ENCODE peak calls at places on chromosomes 7 and 10, in nine cellular contexts. One of them, this sample, is unnamed.

GRCh38 chr7:1694551-1694950 is 24.5 kb downstream of the ELFN1 start:
- DNase-seq in lower leg skin: no peak
- DNase-seq in HS-5: no peak
- DNase-seq in psoas muscle: peak
- DNase-seq in stimulated activated naive CD8-positive, alpha-beta T cell treated with anti-CD3 and anti-CD28 coated beads, Interleukin-15, Interleukin-2, amounts not matched to agents 100 U/mL and 50 U/mL, for 24 hours: no peak
- DNase-seq in HEK293T: no peak
- DNase-seq in activated naive CD4-positive, alpha-beta T cell treated with anti-CD3 and anti-CD28 coated beads for 36 hours: peak
- DNase-seq in stomach: no peak
- DNase-seq in NCI-H748 treated with DMSO at 0.1 percent for 48 hours: no peak
- DNase-seq in this sample: no peak

GRCh38 chr7:135185471-135186260 is 15.2 kb upstream of the CYREN start:
- DNase-seq in lower leg skin: no peak
- DNase-seq in HS-5: no peak
- DNase-seq in psoas muscle: no peak
- DNase-seq in stimulated activated naive CD8-positive, alpha-beta T cell treated with anti-CD3 and anti-CD28 coated beads, Interleukin-15, Interleukin-2, amounts not matched to agents 100 U/mL and 50 U/mL, for 24 hours: no peak
- DNase-seq in HEK293T: no peak
- DNase-seq in activated naive CD4-positive, alpha-beta T cell treated with anti-CD3 and anti-CD28 coated beads for 36 hours: no peak
- DNase-seq in stomach: peak
- DNase-seq in NCI-H748 treated with DMSO at 0.1 percent for 48 hours: no peak
- DNase-seq in this sample: no peak

GRCh38 chr7:83791737-83792136 is 142.8 kb upstream of the SEMA3E start:
- DNase-seq in lower leg skin: no peak
- DNase-seq in HS-5: no peak
- DNase-seq in psoas muscle: no peak
- DNase-seq in stimulated activated naive CD8-positive, alpha-beta T cell treated with anti-CD3 and anti-CD28 coated beads, Interleukin-15, Interleukin-2, amounts not matched to agents 100 U/mL and 50 U/mL, for 24 hours: no peak
- DNase-seq in HEK293T: no peak
- DNase-seq in activated naive CD4-positive, alpha-beta T cell treated with anti-CD3 and anti-CD28 coated beads for 36 hours: no peak
- DNase-seq in stomach: no peak
- DNase-seq in NCI-H748 treated with DMSO at 0.1 percent for 48 hours: no peak
- DNase-seq in this sample: no peak

GRCh38 chr10:43671659-43672555 is 23.2 kb upstream of the ZNF32 start:
- DNase-seq in lower leg skin: peak
- DNase-seq in HS-5: peak
- DNase-seq in psoas muscle: no peak
- DNase-seq in stimulated activated naive CD8-positive, alpha-beta T cell treated with anti-CD3 and anti-CD28 coated beads, Interleukin-15, Interleukin-2, amounts not matched to agents 100 U/mL and 50 U/mL, for 24 hours: peak
- DNase-seq in HEK293T: peak
- DNase-seq in activated naive CD4-positive, alpha-beta T cell treated with anti-CD3 and anti-CD28 coated beads for 36 hours: peak
- DNase-seq in stomach: peak
- DNase-seq in NCI-H748 treated with DMSO at 0.1 percent for 48 hours: peak
- DNase-seq in this sample: peak

GRCh38 chr10:31756131-31757119 is 172.2 kb downstream of the ARHGAP12 start:
- DNase-seq in lower leg skin: no peak
- DNase-seq in HS-5: no peak
- DNase-seq in psoas muscle: no peak
- DNase-seq in stimulated activated naive CD8-positive, alpha-beta T cell treated with anti-CD3 and anti-CD28 coated beads, Interleukin-15, Interleukin-2, amounts not matched to agents 100 U/mL and 50 U/mL, for 24 hours: no peak
- DNase-seq in HEK293T: no peak
- DNase-seq in activated naive CD4-positive, alpha-beta T cell treated with anti-CD3 and anti-CD28 coated beads for 36 hours: no peak
- DNase-seq in stomach: no peak
- DNase-seq in NCI-H748 treated with DMSO at 0.1 percent for 48 hours: no peak
- DNase-seq in this sample: no peak

GRCh38 chr10:68727146-68727545 is 6.1 kb downstream of the CCAR1 start:
- DNase-seq in lower leg skin: no peak
- DNase-seq in HS-5: no peak
- DNase-seq in psoas muscle: no peak
- DNase-seq in stimulated activated naive CD8-positive, alpha-beta T cell treated with anti-CD3 and anti-CD28 coated beads, Interleukin-15, Interleukin-2, amounts not matched to agents 100 U/mL and 50 U/mL, for 24 hours: no peak
- DNase-seq in HEK293T: no peak
- DNase-seq in activated naive CD4-positive, alpha-beta T cell treated with anti-CD3 and anti-CD28 coated beads for 36 hours: no peak
- DNase-seq in stomach: no peak
- DNase-seq in NCI-H748 treated with DMSO at 0.1 percent for 48 hours: no peak
- DNase-seq in this sample: no peak

GRCh38 chr10:4127518-4128315 is 342.7 kb upstream of the KLF6 start:
- DNase-seq in lower leg skin: no peak
- DNase-seq in HS-5: no peak
- DNase-seq in psoas muscle: no peak
- DNase-seq in stimulated activated naive CD8-positive, alpha-beta T cell treated with anti-CD3 and anti-CD28 coated beads, Interleukin-15, Interleukin-2, amounts not matched to agents 100 U/mL and 50 U/mL, for 24 hours: no peak
- DNase-seq in HEK293T: no peak
- DNase-seq in activated naive CD4-positive, alpha-beta T cell treated with anti-CD3 and anti-CD28 coated beads for 36 hours: no peak
- DNase-seq in stomach: peak
- DNase-seq in NCI-H748 treated with DMSO at 0.1 percent for 48 hours: peak
- DNase-seq in this sample: no peak

GRCh38 chr7:102845351-102845750 is 67.4 kb upstream of the LRRC17 start:
- DNase-seq in lower leg skin: no peak
- DNase-seq in HS-5: no peak
- DNase-seq in psoas muscle: no peak
- DNase-seq in stimulated activated naive CD8-positive, alpha-beta T cell treated with anti-CD3 and anti-CD28 coated beads, Interleukin-15, Interleukin-2, amounts not matched to agents 100 U/mL and 50 U/mL, for 24 hours: no peak
- DNase-seq in HEK293T: no peak
- DNase-seq in activated naive CD4-positive, alpha-beta T cell treated with anti-CD3 and anti-CD28 coated beads for 36 hours: no peak
- DNase-seq in stomach: no peak
- DNase-seq in NCI-H748 treated with DMSO at 0.1 percent for 48 hours: no peak
- DNase-seq in this sample: no peak

GRCh38 chr10:78981257-78981969 is 87.4 kb upstream of the ZMIZ1 start:
- DNase-seq in lower leg skin: no peak
- DNase-seq in HS-5: no peak
- DNase-seq in psoas muscle: peak
- DNase-seq in stimulated activated naive CD8-positive, alpha-beta T cell treated with anti-CD3 and anti-CD28 coated beads, Interleukin-15, Interleukin-2, amounts not matched to agents 100 U/mL and 50 U/mL, for 24 hours: peak
- DNase-seq in HEK293T: no peak
- DNase-seq in activated naive CD4-positive, alpha-beta T cell treated with anti-CD3 and anti-CD28 coated beads for 36 hours: peak
- DNase-seq in stomach: no peak
- DNase-seq in NCI-H748 treated with DMSO at 0.1 percent for 48 hours: no peak
- DNase-seq in this sample: no peak

GRCh38 chr10:51657481-51657880 is 41.9 kb downstream of the CSTF2T start:
- DNase-seq in lower leg skin: no peak
- DNase-seq in HS-5: no peak
- DNase-seq in psoas muscle: no peak
- DNase-seq in stimulated activated naive CD8-positive, alpha-beta T cell treated with anti-CD3 and anti-CD28 coated beads, Interleukin-15, Interleukin-2, amounts not matched to agents 100 U/mL and 50 U/mL, for 24 hours: no peak
- DNase-seq in HEK293T: no peak
- DNase-seq in activated naive CD4-positive, alpha-beta T cell treated with anti-CD3 and anti-CD28 coated beads for 36 hours: no peak
- DNase-seq in stomach: no peak
- DNase-seq in NCI-H748 treated with DMSO at 0.1 percent for 48 hours: no peak
- DNase-seq in this sample: no peak

GRCh38 chr7:98955992-98956391 is 77.7 kb downstream of the TRRAP start:
- DNase-seq in lower leg skin: no peak
- DNase-seq in HS-5: no peak
- DNase-seq in psoas muscle: no peak
- DNase-seq in stimulated activated naive CD8-positive, alpha-beta T cell treated with anti-CD3 and anti-CD28 coated beads, Interleukin-15, Interleukin-2, amounts not matched to agents 100 U/mL and 50 U/mL, for 24 hours: no peak
- DNase-seq in HEK293T: no peak
- DNase-seq in activated naive CD4-positive, alpha-beta T cell treated with anti-CD3 and anti-CD28 coated beads for 36 hours: no peak
- DNase-seq in stomach: no peak
- DNase-seq in NCI-H748 treated with DMSO at 0.1 percent for 48 hours: no peak
- DNase-seq in this sample: no peak

GRCh38 chr7:2520808-2521146 is 1.2 kb downstream of the LFNG start:
- DNase-seq in lower leg skin: no peak
- DNase-seq in HS-5: no peak
- DNase-seq in psoas muscle: no peak
- DNase-seq in stimulated activated naive CD8-positive, alpha-beta T cell treated with anti-CD3 and anti-CD28 coated beads, Interleukin-15, Interleukin-2, amounts not matched to agents 100 U/mL and 50 U/mL, for 24 hours: no peak
- DNase-seq in HEK293T: no peak
- DNase-seq in activated naive CD4-positive, alpha-beta T cell treated with anti-CD3 and anti-CD28 coated beads for 36 hours: no peak
- DNase-seq in stomach: no peak
- DNase-seq in NCI-H748 treated with DMSO at 0.1 percent for 48 hours: no peak
- DNase-seq in this sample: no peak

GRCh38 chr10:123549761-123550454 is 116.2 kb upstream of the GPR26 start:
- DNase-seq in lower leg skin: no peak
- DNase-seq in HS-5: no peak
- DNase-seq in psoas muscle: no peak
- DNase-seq in stimulated activated naive CD8-positive, alpha-beta T cell treated with anti-CD3 and anti-CD28 coated beads, Interleukin-15, Interleukin-2, amounts not matched to agents 100 U/mL and 50 U/mL, for 24 hours: no peak
- DNase-seq in HEK293T: no peak
- DNase-seq in activated naive CD4-positive, alpha-beta T cell treated with anti-CD3 and anti-CD28 coated beads for 36 hours: no peak
- DNase-seq in stomach: no peak
- DNase-seq in NCI-H748 treated with DMSO at 0.1 percent for 48 hours: no peak
- DNase-seq in this sample: no peak

GRCh38 chr10:30731963-30732362 is 102.4 kb upstream of the LYZL2 start:
- DNase-seq in lower leg skin: no peak
- DNase-seq in HS-5: no peak
- DNase-seq in psoas muscle: no peak
- DNase-seq in stimulated activated naive CD8-positive, alpha-beta T cell treated with anti-CD3 and anti-CD28 coated beads, Interleukin-15, Interleukin-2, amounts not matched to agents 100 U/mL and 50 U/mL, for 24 hours: no peak
- DNase-seq in HEK293T: no peak
- DNase-seq in activated naive CD4-positive, alpha-beta T cell treated with anti-CD3 and anti-CD28 coated beads for 36 hours: no peak
- DNase-seq in stomach: no peak
- DNase-seq in NCI-H748 treated with DMSO at 0.1 percent for 48 hours: no peak
- DNase-seq in this sample: no peak

GRCh38 chr7:133109816-133110215 is 27.9 kb upstream of the CHCHD3 start:
- DNase-seq in lower leg skin: no peak
- DNase-seq in HS-5: no peak
- DNase-seq in psoas muscle: no peak
- DNase-seq in stimulated activated naive CD8-positive, alpha-beta T cell treated with anti-CD3 and anti-CD28 coated beads, Interleukin-15, Interleukin-2, amounts not matched to agents 100 U/mL and 50 U/mL, for 24 hours: no peak
- DNase-seq in HEK293T: no peak
- DNase-seq in activated naive CD4-positive, alpha-beta T cell treated with anti-CD3 and anti-CD28 coated beads for 36 hours: no peak
- DNase-seq in stomach: no peak
- DNase-seq in NCI-H748 treated with DMSO at 0.1 percent for 48 hours: no peak
- DNase-seq in this sample: no peak

GRCh38 chr10:35495521-35496238 is 109.5 kb upstream of the GJD4 start:
- DNase-seq in lower leg skin: no peak
- DNase-seq in HS-5: no peak
- DNase-seq in psoas muscle: no peak
- DNase-seq in stimulated activated naive CD8-positive, alpha-beta T cell treated with anti-CD3 and anti-CD28 coated beads, Interleukin-15, Interleukin-2, amounts not matched to agents 100 U/mL and 50 U/mL, for 24 hours: no peak
- DNase-seq in HEK293T: no peak
- DNase-seq in activated naive CD4-positive, alpha-beta T cell treated with anti-CD3 and anti-CD28 coated beads for 36 hours: no peak
- DNase-seq in stomach: no peak
- DNase-seq in NCI-H748 treated with DMSO at 0.1 percent for 48 hours: no peak
- DNase-seq in this sample: no peak

GRCh38 chr10:101887762-101888161 is 44.2 kb upstream of the KCNIP2 start:
- DNase-seq in lower leg skin: no peak
- DNase-seq in HS-5: no peak
- DNase-seq in psoas muscle: no peak
- DNase-seq in stimulated activated naive CD8-positive, alpha-beta T cell treated with anti-CD3 and anti-CD28 coated beads, Interleukin-15, Interleukin-2, amounts not matched to agents 100 U/mL and 50 U/mL, for 24 hours: no peak
- DNase-seq in HEK293T: no peak
- DNase-seq in activated naive CD4-positive, alpha-beta T cell treated with anti-CD3 and anti-CD28 coated beads for 36 hours: no peak
- DNase-seq in stomach: no peak
- DNase-seq in NCI-H748 treated with DMSO at 0.1 percent for 48 hours: no peak
- DNase-seq in this sample: no peak

GRCh38 chr10:93445097-93445960 is 36.8 kb downstream of the MYOF start:
- DNase-seq in lower leg skin: peak
- DNase-seq in HS-5: no peak
- DNase-seq in psoas muscle: peak
- DNase-seq in stimulated activated naive CD8-positive, alpha-beta T cell treated with anti-CD3 and anti-CD28 coated beads, Interleukin-15, Interleukin-2, amounts not matched to agents 100 U/mL and 50 U/mL, for 24 hours: no peak
- DNase-seq in HEK293T: peak
- DNase-seq in activated naive CD4-positive, alpha-beta T cell treated with anti-CD3 and anti-CD28 coated beads for 36 hours: no peak
- DNase-seq in stomach: peak
- DNase-seq in NCI-H748 treated with DMSO at 0.1 percent for 48 hours: peak
- DNase-seq in this sample: peak

GRCh38 chr7:65966167-65966566 is 15.8 kb downstream of the GUSB start:
- DNase-seq in lower leg skin: no peak
- DNase-seq in HS-5: no peak
- DNase-seq in psoas muscle: no peak
- DNase-seq in stimulated activated naive CD8-positive, alpha-beta T cell treated with anti-CD3 and anti-CD28 coated beads, Interleukin-15, Interleukin-2, amounts not matched to agents 100 U/mL and 50 U/mL, for 24 hours: no peak
- DNase-seq in HEK293T: no peak
- DNase-seq in activated naive CD4-positive, alpha-beta T cell treated with anti-CD3 and anti-CD28 coated beads for 36 hours: no peak
- DNase-seq in stomach: no peak
- DNase-seq in NCI-H748 treated with DMSO at 0.1 percent for 48 hours: no peak
- DNase-seq in this sample: no peak

GRCh38 chr7:112022128-112022527 is 184.1 kb downstream of the DOCK4 start:
- DNase-seq in lower leg skin: no peak
- DNase-seq in HS-5: no peak
- DNase-seq in psoas muscle: no peak
- DNase-seq in stimulated activated naive CD8-positive, alpha-beta T cell treated with anti-CD3 and anti-CD28 coated beads, Interleukin-15, Interleukin-2, amounts not matched to agents 100 U/mL and 50 U/mL, for 24 hours: no peak
- DNase-seq in HEK293T: peak
- DNase-seq in activated naive CD4-positive, alpha-beta T cell treated with anti-CD3 and anti-CD28 coated beads for 36 hours: no peak
- DNase-seq in stomach: no peak
- DNase-seq in NCI-H748 treated with DMSO at 0.1 percent for 48 hours: no peak
- DNase-seq in this sample: no peak

GRCh38 chr7:33195264-33195663 is 65.9 kb downstream of the BBS9 start:
- DNase-seq in lower leg skin: no peak
- DNase-seq in HS-5: peak
- DNase-seq in psoas muscle: no peak
- DNase-seq in stimulated activated naive CD8-positive, alpha-beta T cell treated with anti-CD3 and anti-CD28 coated beads, Interleukin-15, Interleukin-2, amounts not matched to agents 100 U/mL and 50 U/mL, for 24 hours: no peak
- DNase-seq in HEK293T: no peak
- DNase-seq in activated naive CD4-positive, alpha-beta T cell treated with anti-CD3 and anti-CD28 coated beads for 36 hours: no peak
- DNase-seq in stomach: no peak
- DNase-seq in NCI-H748 treated with DMSO at 0.1 percent for 48 hours: no peak
- DNase-seq in this sample: no peak

GRCh38 chr7:129494041-129494440 is 8.3 kb upstream of the SMKR1 start:
- DNase-seq in lower leg skin: no peak
- DNase-seq in HS-5: peak
- DNase-seq in psoas muscle: no peak
- DNase-seq in stimulated activated naive CD8-positive, alpha-beta T cell treated with anti-CD3 and anti-CD28 coated beads, Interleukin-15, Interleukin-2, amounts not matched to agents 100 U/mL and 50 U/mL, for 24 hours: no peak
- DNase-seq in HEK293T: no peak
- DNase-seq in activated naive CD4-positive, alpha-beta T cell treated with anti-CD3 and anti-CD28 coated beads for 36 hours: no peak
- DNase-seq in stomach: no peak
- DNase-seq in NCI-H748 treated with DMSO at 0.1 percent for 48 hours: no peak
- DNase-seq in this sample: no peak

GRCh38 chr10:102043456-102043855 is 12.5 kb downstream of the ARMH3 start:
- DNase-seq in lower leg skin: no peak
- DNase-seq in HS-5: no peak
- DNase-seq in psoas muscle: no peak
- DNase-seq in stimulated activated naive CD8-positive, alpha-beta T cell treated with anti-CD3 and anti-CD28 coated beads, Interleukin-15, Interleukin-2, amounts not matched to agents 100 U/mL and 50 U/mL, for 24 hours: no peak
- DNase-seq in HEK293T: no peak
- DNase-seq in activated naive CD4-positive, alpha-beta T cell treated with anti-CD3 and anti-CD28 coated beads for 36 hours: no peak
- DNase-seq in stomach: no peak
- DNase-seq in NCI-H748 treated with DMSO at 0.1 percent for 48 hours: no peak
- DNase-seq in this sample: no peak

GRCh38 chr10:132516771-132517725 is 20.5 kb upstream of the INPP5A start:
- DNase-seq in lower leg skin: peak
- DNase-seq in HS-5: peak
- DNase-seq in psoas muscle: peak
- DNase-seq in stimulated activated naive CD8-positive, alpha-beta T cell treated with anti-CD3 and anti-CD28 coated beads, Interleukin-15, Interleukin-2, amounts not matched to agents 100 U/mL and 50 U/mL, for 24 hours: no peak
- DNase-seq in HEK293T: peak
- DNase-seq in activated naive CD4-positive, alpha-beta T cell treated with anti-CD3 and anti-CD28 coated beads for 36 hours: no peak
- DNase-seq in stomach: peak
- DNase-seq in NCI-H748 treated with DMSO at 0.1 percent for 48 hours: no peak
- DNase-seq in this sample: peak

GRCh38 chr10:77906863-77907861 is 19.4 kb downstream of the DLG5 start:
- DNase-seq in lower leg skin: no peak
- DNase-seq in HS-5: no peak
- DNase-seq in psoas muscle: no peak
- DNase-seq in stimulated activated naive CD8-positive, alpha-beta T cell treated with anti-CD3 and anti-CD28 coated beads, Interleukin-15, Interleukin-2, amounts not matched to agents 100 U/mL and 50 U/mL, for 24 hours: no peak
- DNase-seq in HEK293T: no peak
- DNase-seq in activated naive CD4-positive, alpha-beta T cell treated with anti-CD3 and anti-CD28 coated beads for 36 hours: no peak
- DNase-seq in stomach: no peak
- DNase-seq in NCI-H748 treated with DMSO at 0.1 percent for 48 hours: no peak
- DNase-seq in this sample: no peak

GRCh38 chr10:132479603-132480221 is 57.9 kb upstream of the INPP5A start:
- DNase-seq in lower leg skin: no peak
- DNase-seq in HS-5: no peak
- DNase-seq in psoas muscle: peak
- DNase-seq in stimulated activated naive CD8-positive, alpha-beta T cell treated with anti-CD3 and anti-CD28 coated beads, Interleukin-15, Interleukin-2, amounts not matched to agents 100 U/mL and 50 U/mL, for 24 hours: no peak
- DNase-seq in HEK293T: no peak
- DNase-seq in activated naive CD4-positive, alpha-beta T cell treated with anti-CD3 and anti-CD28 coated beads for 36 hours: no peak
- DNase-seq in stomach: no peak
- DNase-seq in NCI-H748 treated with DMSO at 0.1 percent for 48 hours: no peak
- DNase-seq in this sample: no peak

GRCh38 chr10:6737080-6737641 is 157.1 kb upstream of the PRKCQ start:
- DNase-seq in lower leg skin: no peak
- DNase-seq in HS-5: no peak
- DNase-seq in psoas muscle: peak
- DNase-seq in stimulated activated naive CD8-positive, alpha-beta T cell treated with anti-CD3 and anti-CD28 coated beads, Interleukin-15, Interleukin-2, amounts not matched to agents 100 U/mL and 50 U/mL, for 24 hours: no peak
- DNase-seq in HEK293T: no peak
- DNase-seq in activated naive CD4-positive, alpha-beta T cell treated with anti-CD3 and anti-CD28 coated beads for 36 hours: no peak
- DNase-seq in stomach: no peak
- DNase-seq in NCI-H748 treated with DMSO at 0.1 percent for 48 hours: no peak
- DNase-seq in this sample: no peak

GRCh38 chr7:142582351-142582750 is 166.9 kb upstream of the PRSS1 start:
- DNase-seq in lower leg skin: no peak
- DNase-seq in HS-5: no peak
- DNase-seq in psoas muscle: no peak
- DNase-seq in stimulated activated naive CD8-positive, alpha-beta T cell treated with anti-CD3 and anti-CD28 coated beads, Interleukin-15, Interleukin-2, amounts not matched to agents 100 U/mL and 50 U/mL, for 24 hours: no peak
- DNase-seq in HEK293T: no peak
- DNase-seq in activated naive CD4-positive, alpha-beta T cell treated with anti-CD3 and anti-CD28 coated beads for 36 hours: no peak
- DNase-seq in stomach: no peak
- DNase-seq in NCI-H748 treated with DMSO at 0.1 percent for 48 hours: no peak
- DNase-seq in this sample: no peak

GRCh38 chr10:101485207-101485606 is 102.8 kb downstream of the POLL start:
- DNase-seq in lower leg skin: no peak
- DNase-seq in HS-5: no peak
- DNase-seq in psoas muscle: no peak
- DNase-seq in stimulated activated naive CD8-positive, alpha-beta T cell treated with anti-CD3 and anti-CD28 coated beads, Interleukin-15, Interleukin-2, amounts not matched to agents 100 U/mL and 50 U/mL, for 24 hours: no peak
- DNase-seq in HEK293T: no peak
- DNase-seq in activated naive CD4-positive, alpha-beta T cell treated with anti-CD3 and anti-CD28 coated beads for 36 hours: no peak
- DNase-seq in stomach: no peak
- DNase-seq in NCI-H748 treated with DMSO at 0.1 percent for 48 hours: no peak
- DNase-seq in this sample: no peak

GRCh38 chr7:132655071-132655761 is 78.9 kb upstream of the PLXNA4 start:
- DNase-seq in lower leg skin: peak
- DNase-seq in HS-5: no peak
- DNase-seq in psoas muscle: peak
- DNase-seq in stimulated activated naive CD8-positive, alpha-beta T cell treated with anti-CD3 and anti-CD28 coated beads, Interleukin-15, Interleukin-2, amounts not matched to agents 100 U/mL and 50 U/mL, for 24 hours: peak
- DNase-seq in HEK293T: no peak
- DNase-seq in activated naive CD4-positive, alpha-beta T cell treated with anti-CD3 and anti-CD28 coated beads for 36 hours: peak
- DNase-seq in stomach: peak
- DNase-seq in NCI-H748 treated with DMSO at 0.1 percent for 48 hours: no peak
- DNase-seq in this sample: no peak

GRCh38 chr10:127577376-127577775 is 28.3 kb downstream of the NPS start:
- DNase-seq in lower leg skin: no peak
- DNase-seq in HS-5: no peak
- DNase-seq in psoas muscle: no peak
- DNase-seq in stimulated activated naive CD8-positive, alpha-beta T cell treated with anti-CD3 and anti-CD28 coated beads, Interleukin-15, Interleukin-2, amounts not matched to agents 100 U/mL and 50 U/mL, for 24 hours: no peak
- DNase-seq in HEK293T: no peak
- DNase-seq in activated naive CD4-positive, alpha-beta T cell treated with anti-CD3 and anti-CD28 coated beads for 36 hours: no peak
- DNase-seq in stomach: no peak
- DNase-seq in NCI-H748 treated with DMSO at 0.1 percent for 48 hours: peak
- DNase-seq in this sample: no peak

This sample was measured in BE2C.